ENCODE peak calls at places on chromosomes 16 and 17, in nine cellular contexts. L, X, I, P, S, Y, G, J and M are unnamed samples.

GRCh38 chr16:57373117-57373947 is 1.0 kb downstream of the CX3CL1 start:
- DNase-seq in G (no peak), J (no peak), I (peak), P (no peak), X (no peak), S (no peak), L (no peak), Y (no peak), M (no peak)

GRCh38 chr16:59991171-59991570 is 1257.1 kb upstream of the GOT2 start:
- DNase-seq in X (no peak), L (no peak), P (no peak), G (no peak), Y (no peak), S (no peak), J (no peak), I (no peak), M (no peak)

GRCh38 chr16:68235105-68235881 is 634 bp downstream of the ESRP2 start:
- DNase-seq in P (peak), I (peak), X (peak), L (peak), S (no peak), J (peak), Y (no peak), G (peak), M (no peak)

GRCh38 chr17:38364741-38365140 is 13.1 kb downstream of the SOCS7 start:
- DNase-seq in P (no peak), S (no peak), X (no peak), L (no peak), G (no peak), Y (no peak), J (no peak), I (no peak), M (no peak)

GRCh38 chr17:42249681-42250446 is 26.3 kb downstream of the STAT5B start:
- DNase-seq in G (no peak), X (no peak), P (no peak), L (no peak), S (peak), J (peak), I (no peak), Y (no peak), M (no peak)

GRCh38 chr16:81166417-81167300 is 70.5 kb upstream of the GCSH start:
- DNase-seq in S (no peak), G (no peak), P (no peak), I (no peak), Y (no peak), X (no peak), L (no peak), J (no peak), M (no peak)

GRCh38 chr17:78839762-78840529 is 668 bp downstream of the USP36 start:
- DNase-seq in P (no peak), S (no peak), G (peak), Y (peak), L (peak), J (peak), I (peak), X (peak), M (peak)

GRCh38 chr17:52965856-52966255 is 807.3 kb upstream of the CA10 start:
- DNase-seq in I (no peak), X (no peak), G (no peak), Y (no peak), J (no peak), P (no peak), S (no peak), L (no peak), M (no peak)

GRCh38 chr17:77437017-77437416 is 296.2 kb downstream of the SEC14L1 start:
- DNase-seq in S (no peak), L (peak), X (peak), J (peak), I (no peak), Y (no peak), P (no peak), G (no peak), M (no peak)

GRCh38 chr17:66625321-66625767 is 209.6 kb upstream of the CACNG5 start:
- DNase-seq in I (no peak), J (no peak), S (no peak), Y (no peak), P (no peak), X (no peak), G (no peak), L (no peak), M (no peak)

GRCh38 chr16:259226-259625 is 16.5 kb downstream of the RGS11 start:
- DNase-seq in Y (no peak), L (no peak), I (no peak), J (no peak), G (no peak), X (no peak), S (no peak), P (no peak), M (no peak)

GRCh38 chr16:22077700-22078313 is 14.5 kb upstream of the VWA3A start:
- DNase-seq in X (peak), Y (peak), P (peak), J (no peak), S (no peak), L (no peak), G (peak), I (no peak), M (peak)

GRCh38 chr17:70205386-70205785 is 36.1 kb downstream of the KCNJ2 start:
- DNase-seq in G (no peak), J (no peak), X (no peak), S (no peak), Y (no peak), P (no peak), I (no peak), L (no peak), M (no peak)

GRCh38 chr16:12896562-12896961 is 4.8 kb upstream of the SHISA9 start:
- DNase-seq in I (no peak), L (no peak), P (no peak), S (no peak), G (no peak), J (no peak), Y (no peak), X (no peak), M (no peak)

GRCh38 chr17:9768381-9768934 is 22.9 kb downstream of the DHRS7C start:
- DNase-seq in P (no peak), Y (peak), L (no peak), X (no peak), G (no peak), I (no peak), J (no peak), S (no peak), M (no peak)

GRCh38 chr17:77354420-77354720 is 213.6 kb downstream of the SEC14L1 start:
- DNase-seq in L (peak), S (no peak), Y (no peak), J (no peak), I (no peak), P (no peak), X (no peak), G (no peak), M (no peak)

GRCh38 chr17:73257516-73257915 is 4.2 kb downstream of the CPSF4L start:
- DNase-seq in S (no peak), Y (no peak), I (peak), G (no peak), X (peak), J (peak), P (no peak), L (no peak), M (no peak)

GRCh38 chr17:73262676-73263642 is 1.3 kb upstream of the CPSF4L start:
- DNase-seq in X (no peak), L (no peak), P (peak), Y (no peak), I (no peak), S (no peak), J (peak), G (no peak), M (no peak)

GRCh38 chr17:73261617-73261951 is at the start of gene CPSF4L:
- DNase-seq in I (no peak), G (no peak), Y (no peak), X (no peak), S (no peak), P (no peak), J (peak), L (no peak), M (no peak)

GRCh38 chr17:73265646-73266640 is 4.3 kb upstream of the CPSF4L start:
- DNase-seq in P (no peak), L (no peak), G (no peak), J (no peak), Y (no peak), S (no peak), I (peak), X (no peak), M (no peak)

DNA sequence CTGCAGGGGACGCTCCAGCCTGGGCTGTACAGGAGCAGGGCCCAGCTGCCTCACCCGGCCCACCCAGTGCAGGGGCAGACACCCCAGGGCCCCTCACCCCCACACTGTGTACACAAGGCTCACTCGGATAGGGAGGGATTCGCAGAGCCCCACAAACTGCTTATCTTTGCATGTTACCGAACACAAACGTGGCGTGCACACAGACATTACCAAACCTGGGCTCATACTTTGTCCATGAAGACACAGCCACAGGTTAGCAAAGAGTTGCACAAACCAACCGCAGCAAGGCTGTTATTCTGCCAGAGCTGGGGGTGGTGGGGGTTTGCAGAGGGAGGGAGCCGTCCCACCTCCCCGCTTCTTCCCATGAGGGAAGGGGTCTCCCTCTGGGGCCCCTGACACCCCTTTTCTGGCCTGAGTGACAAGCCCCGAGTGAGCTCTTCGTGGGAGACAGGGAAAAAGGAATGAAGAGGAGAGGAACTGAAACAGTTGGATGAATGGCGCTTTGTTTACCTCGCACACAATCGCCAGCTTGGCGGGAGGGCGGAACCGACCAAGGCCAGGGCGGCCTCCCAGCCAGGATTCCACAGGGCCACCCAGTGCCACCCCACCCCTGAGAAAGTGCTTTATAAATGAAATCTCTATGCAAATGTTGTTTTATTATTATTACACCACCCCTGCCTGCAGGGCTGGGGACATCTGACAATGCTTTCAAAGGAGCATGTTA is 434 bp upstream of the CPSF4L start:
- DNase-seq in G (peak), X (peak), J (peak), P (peak), I (peak), S (no peak), L (peak), Y (no peak), M (no peak)
- TF ChIP-seq POLR2A in G (no peak), X (peak), J (no peak), P (no peak), I (no peak), S (no peak), L (no peak), Y (no peak), M (no peak)

DNA sequence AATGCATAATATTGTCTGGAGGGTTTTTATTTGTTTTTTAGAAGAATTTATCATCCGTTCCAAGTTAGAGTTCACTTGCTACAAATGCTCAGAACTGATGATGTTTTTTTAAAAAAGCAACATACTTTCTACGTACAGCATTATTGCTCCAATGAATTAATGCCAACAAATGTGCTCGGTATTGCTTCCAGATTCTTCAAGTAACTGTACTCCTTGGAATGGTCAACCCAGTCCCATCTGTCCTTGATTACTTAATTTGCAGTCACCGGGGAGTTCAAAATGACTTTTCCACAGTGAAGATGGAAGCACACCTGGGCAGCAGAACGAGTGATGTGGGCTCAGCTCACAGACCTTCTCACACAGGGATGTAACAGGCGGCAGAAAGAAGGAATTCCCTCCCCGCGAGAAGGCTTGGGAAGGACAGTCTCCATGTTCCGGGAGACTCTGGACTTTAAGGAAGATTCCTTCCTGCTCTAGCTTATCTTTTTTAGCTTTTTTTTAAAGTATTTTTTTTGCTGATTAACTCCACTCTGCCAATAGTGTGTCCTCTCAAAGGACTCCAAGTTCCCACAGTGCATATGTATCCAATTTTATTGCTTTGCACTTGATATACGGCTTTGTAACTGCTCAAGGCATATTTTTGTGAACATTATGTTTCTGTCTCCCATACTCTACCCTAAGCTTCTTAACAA is 68.9 kb downstream of the NXN start:
- DNase-seq in L (no peak), J (no peak), Y (no peak), G (no peak), S (no peak), I (no peak), X (no peak), P (no peak), M (no peak)
- TF ChIP-seq POLR2AphosphoS5 in L (no peak), J (peak), Y (no peak), G (no peak), S (no peak), I (no peak), X (no peak), P (no peak), M (no peak)

DNA sequence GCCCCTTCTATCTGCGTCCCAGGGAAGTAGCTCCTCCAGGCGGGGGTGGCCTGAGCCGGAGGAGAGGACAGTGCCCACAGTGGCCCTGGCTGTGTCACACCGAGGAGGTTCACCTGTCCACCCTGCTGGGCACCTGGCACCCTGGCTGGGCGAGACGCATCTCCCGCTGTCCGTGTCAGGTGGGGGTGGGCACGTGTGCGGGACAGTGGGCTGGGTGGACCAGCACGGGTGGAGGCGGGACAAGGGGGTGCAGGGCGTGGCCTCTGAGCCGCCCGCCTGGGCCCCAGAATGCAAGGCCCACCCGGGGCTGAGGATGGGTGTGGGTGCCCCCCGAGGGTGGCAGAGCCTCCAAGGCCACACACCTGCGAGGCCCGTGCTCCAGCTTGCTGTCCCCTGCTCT is 33.7 kb downstream of the BAHCC1 start:
- DNase-seq in L (no peak), X (no peak), I (no peak), P (no peak), S (no peak), G (no peak), J (no peak), Y (no peak), M (no peak)
- TF ChIP-seq POLR2A in L (no peak), X (no peak), I (no peak), P (no peak), S (no peak), G (no peak), J (no peak), Y (no peak), M (no peak)

DNA sequence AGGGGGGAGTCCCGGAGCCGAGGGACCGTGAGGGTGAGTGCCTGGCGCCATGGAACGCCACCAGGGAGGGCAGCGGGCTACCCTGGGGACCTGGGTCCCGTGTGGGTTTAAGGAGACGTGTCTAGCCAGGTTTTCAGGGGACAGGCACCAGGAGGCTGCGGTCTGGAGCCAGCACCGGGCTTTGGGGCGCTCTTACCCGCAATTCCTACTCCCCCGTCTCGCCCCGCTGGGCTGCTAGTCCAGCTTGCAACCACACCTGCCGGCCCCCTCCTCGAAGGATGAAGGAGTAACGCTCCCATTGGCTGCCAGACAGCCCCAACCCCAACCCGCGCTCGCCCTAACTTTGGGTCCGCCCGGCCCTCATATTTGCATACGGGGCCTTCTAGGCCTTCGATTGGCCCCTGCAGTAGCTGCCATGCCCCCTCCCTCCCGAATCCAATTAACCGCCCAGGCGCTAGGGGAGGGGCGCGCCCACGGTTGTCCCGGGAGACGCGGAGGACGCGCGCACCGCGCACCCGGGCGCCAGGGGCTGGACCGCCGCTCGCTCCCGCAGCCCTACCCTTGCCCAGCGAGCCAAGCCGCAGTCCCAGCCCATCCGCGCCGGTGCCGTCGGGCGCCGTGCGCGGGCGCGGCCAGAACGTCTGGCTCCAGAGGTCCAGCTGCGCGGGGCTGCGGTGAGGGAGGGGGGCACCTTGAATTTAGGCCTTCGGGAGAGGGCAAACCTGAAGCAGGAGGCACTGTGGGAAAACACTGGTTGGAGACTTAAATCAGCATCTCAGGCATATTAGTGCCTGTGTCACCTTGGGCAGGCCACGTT is at the start of gene TTLL6:
- DNase-seq in X (peak), G (peak), S (no peak), I (peak), P (peak), L (peak), Y (peak), J (peak), M (peak)
- TF ChIP-seq POLR2AphosphoS5 in X (peak), G (no peak), S (no peak), I (no peak), P (peak), L (peak), Y (no peak), J (peak), M (no peak)

GRCh38 chr17:68511671-68512246 is 471 bp upstream of the PRKAR1A start:
- DNase-seq in X (peak), G (peak), Y (peak), J (peak), P (peak), S (no peak), I (peak), L (peak), M (peak)
- TF ChIP-seq POLR2A in X (no peak), G (no peak), Y (no peak), J (no peak), P (no peak), S (no peak), I (no peak), L (no peak), M (peak)